ENCODE peak calls at places on chromosomes 13 and 19, in ten cellular contexts. One of them, this sample, is unnamed.

GRCh38 chr13:113647351-113648217 is 10.4 kb downstream of the ATP4B start:
- DNase-seq in lower lobe of right lung: peak
- DNase-seq in stimulated activated CD8-positive, alpha-beta memory T cell treated with anti-CD3 and anti-CD28 coated beads, Interleukin-4, amount 100 ng/mL, for 4 hours: no peak
- DNase-seq in amniotic epithelial cell: no peak
- DNase-seq in CD4-positive, CD25-positive, alpha-beta regulatory T cell: no peak
- DNase-seq in ELF-1: no peak
- DNase-seq in NCI-H1092 treated with DMSO at 0.1 percent for 48 hours: peak
- DNase-seq in right cardiac atrium: peak
- DNase-seq in SW 1271: peak
- DNase-seq in brain microvascular endothelial cell: no peak
- DNase-seq in this sample: peak

GRCh38 chr13:76992548-76993001 is 694 bp downstream of the CLN5 start:
- DNase-seq in lower lobe of right lung: no peak
- DNase-seq in stimulated activated CD8-positive, alpha-beta memory T cell treated with anti-CD3 and anti-CD28 coated beads, Interleukin-4, amount 100 ng/mL, for 4 hours: no peak
- DNase-seq in amniotic epithelial cell: peak
- DNase-seq in CD4-positive, CD25-positive, alpha-beta regulatory T cell: no peak
- DNase-seq in ELF-1: peak
- DNase-seq in NCI-H1092 treated with DMSO at 0.1 percent for 48 hours: peak
- DNase-seq in right cardiac atrium: no peak
- DNase-seq in SW 1271: no peak
- DNase-seq in brain microvascular endothelial cell: no peak
- DNase-seq in this sample: peak

GRCh38 chr19:28469544-28469943 is 743.4 kb downstream of the UQCRFS1 start:
- DNase-seq in lower lobe of right lung: no peak
- DNase-seq in stimulated activated CD8-positive, alpha-beta memory T cell treated with anti-CD3 and anti-CD28 coated beads, Interleukin-4, amount 100 ng/mL, for 4 hours: no peak
- DNase-seq in amniotic epithelial cell: no peak
- DNase-seq in CD4-positive, CD25-positive, alpha-beta regulatory T cell: no peak
- DNase-seq in ELF-1: no peak
- DNase-seq in NCI-H1092 treated with DMSO at 0.1 percent for 48 hours: no peak
- DNase-seq in right cardiac atrium: no peak
- DNase-seq in SW 1271: no peak
- DNase-seq in brain microvascular endothelial cell: no peak
- DNase-seq in this sample: no peak

GRCh38 chr19:40235238-40236025 is 8.9 kb upstream of the CCNP start:
- DNase-seq in lower lobe of right lung: peak
- DNase-seq in stimulated activated CD8-positive, alpha-beta memory T cell treated with anti-CD3 and anti-CD28 coated beads, Interleukin-4, amount 100 ng/mL, for 4 hours: no peak
- DNase-seq in amniotic epithelial cell: no peak
- DNase-seq in CD4-positive, CD25-positive, alpha-beta regulatory T cell: no peak
- DNase-seq in ELF-1: peak
- DNase-seq in NCI-H1092 treated with DMSO at 0.1 percent for 48 hours: no peak
- DNase-seq in right cardiac atrium: no peak
- DNase-seq in SW 1271: no peak
- DNase-seq in brain microvascular endothelial cell: no peak
- DNase-seq in this sample: no peak

GRCh38 chr13:66530686-66531085 is 699.5 kb downstream of the PCDH9 start:
- DNase-seq in lower lobe of right lung: no peak
- DNase-seq in stimulated activated CD8-positive, alpha-beta memory T cell treated with anti-CD3 and anti-CD28 coated beads, Interleukin-4, amount 100 ng/mL, for 4 hours: no peak
- DNase-seq in amniotic epithelial cell: no peak
- DNase-seq in CD4-positive, CD25-positive, alpha-beta regulatory T cell: no peak
- DNase-seq in ELF-1: no peak
- DNase-seq in NCI-H1092 treated with DMSO at 0.1 percent for 48 hours: no peak
- DNase-seq in right cardiac atrium: no peak
- DNase-seq in SW 1271: no peak
- DNase-seq in brain microvascular endothelial cell: no peak
- DNase-seq in this sample: no peak

GRCh38 chr19:30862876-30863275 is 486.4 kb downstream of the TSHZ3 start:
- DNase-seq in lower lobe of right lung: no peak
- DNase-seq in stimulated activated CD8-positive, alpha-beta memory T cell treated with anti-CD3 and anti-CD28 coated beads, Interleukin-4, amount 100 ng/mL, for 4 hours: no peak
- DNase-seq in amniotic epithelial cell: no peak
- DNase-seq in CD4-positive, CD25-positive, alpha-beta regulatory T cell: no peak
- DNase-seq in ELF-1: no peak
- DNase-seq in NCI-H1092 treated with DMSO at 0.1 percent for 48 hours: no peak
- DNase-seq in right cardiac atrium: no peak
- DNase-seq in SW 1271: no peak
- DNase-seq in brain microvascular endothelial cell: no peak
- DNase-seq in this sample: no peak

GRCh38 chr19:50793558-50794065 is 3.4 kb downstream of the ACP4 start:
- DNase-seq in lower lobe of right lung: no peak
- DNase-seq in stimulated activated CD8-positive, alpha-beta memory T cell treated with anti-CD3 and anti-CD28 coated beads, Interleukin-4, amount 100 ng/mL, for 4 hours: no peak
- DNase-seq in amniotic epithelial cell: no peak
- DNase-seq in CD4-positive, CD25-positive, alpha-beta regulatory T cell: no peak
- DNase-seq in ELF-1: no peak
- DNase-seq in NCI-H1092 treated with DMSO at 0.1 percent for 48 hours: no peak
- DNase-seq in right cardiac atrium: no peak
- DNase-seq in SW 1271: no peak
- DNase-seq in brain microvascular endothelial cell: no peak
- DNase-seq in this sample: no peak

GRCh38 chr19:40717325-40717879 is 490 bp downstream of the ITPKC start:
- DNase-seq in lower lobe of right lung: no peak
- DNase-seq in stimulated activated CD8-positive, alpha-beta memory T cell treated with anti-CD3 and anti-CD28 coated beads, Interleukin-4, amount 100 ng/mL, for 4 hours: no peak
- DNase-seq in amniotic epithelial cell: peak
- DNase-seq in CD4-positive, CD25-positive, alpha-beta regulatory T cell: peak
- DNase-seq in ELF-1: peak
- DNase-seq in NCI-H1092 treated with DMSO at 0.1 percent for 48 hours: no peak
- DNase-seq in right cardiac atrium: no peak
- DNase-seq in SW 1271: peak
- DNase-seq in brain microvascular endothelial cell: peak
- DNase-seq in this sample: no peak

GRCh38 chr13:42272776-42273175 is 824 bp downstream of the AKAP11 start:
- DNase-seq in lower lobe of right lung: no peak
- DNase-seq in stimulated activated CD8-positive, alpha-beta memory T cell treated with anti-CD3 and anti-CD28 coated beads, Interleukin-4, amount 100 ng/mL, for 4 hours: no peak
- DNase-seq in amniotic epithelial cell: no peak
- DNase-seq in CD4-positive, CD25-positive, alpha-beta regulatory T cell: peak
- DNase-seq in ELF-1: no peak
- DNase-seq in NCI-H1092 treated with DMSO at 0.1 percent for 48 hours: peak
- DNase-seq in right cardiac atrium: no peak
- DNase-seq in SW 1271: no peak
- DNase-seq in brain microvascular endothelial cell: no peak
- DNase-seq in this sample: no peak

GRCh38 chr19:49261602-49262001 is 63.4 kb downstream of the SLC6A16 start:
- DNase-seq in lower lobe of right lung: no peak
- DNase-seq in stimulated activated CD8-positive, alpha-beta memory T cell treated with anti-CD3 and anti-CD28 coated beads, Interleukin-4, amount 100 ng/mL, for 4 hours: no peak
- DNase-seq in amniotic epithelial cell: no peak
- DNase-seq in CD4-positive, CD25-positive, alpha-beta regulatory T cell: no peak
- DNase-seq in ELF-1: no peak
- DNase-seq in NCI-H1092 treated with DMSO at 0.1 percent for 48 hours: no peak
- DNase-seq in right cardiac atrium: no peak
- DNase-seq in SW 1271: no peak
- DNase-seq in brain microvascular endothelial cell: no peak
- DNase-seq in this sample: peak

GRCh38 chr13:97359181-97360057 is 74.5 kb upstream of the RAP2A start:
- DNase-seq in lower lobe of right lung: no peak
- DNase-seq in stimulated activated CD8-positive, alpha-beta memory T cell treated with anti-CD3 and anti-CD28 coated beads, Interleukin-4, amount 100 ng/mL, for 4 hours: no peak
- DNase-seq in amniotic epithelial cell: peak
- DNase-seq in CD4-positive, CD25-positive, alpha-beta regulatory T cell: peak
- DNase-seq in ELF-1: peak
- DNase-seq in NCI-H1092 treated with DMSO at 0.1 percent for 48 hours: peak
- DNase-seq in right cardiac atrium: no peak
- DNase-seq in SW 1271: peak
- DNase-seq in brain microvascular endothelial cell: peak
- DNase-seq in this sample: peak

GRCh38 chr13:29805994-29806748 is 44.2 kb downstream of the UBL3 start:
- DNase-seq in lower lobe of right lung: no peak
- DNase-seq in stimulated activated CD8-positive, alpha-beta memory T cell treated with anti-CD3 and anti-CD28 coated beads, Interleukin-4, amount 100 ng/mL, for 4 hours: no peak
- DNase-seq in amniotic epithelial cell: no peak
- DNase-seq in CD4-positive, CD25-positive, alpha-beta regulatory T cell: no peak
- DNase-seq in ELF-1: no peak
- DNase-seq in NCI-H1092 treated with DMSO at 0.1 percent for 48 hours: no peak
- DNase-seq in right cardiac atrium: no peak
- DNase-seq in SW 1271: no peak
- DNase-seq in brain microvascular endothelial cell: no peak
- DNase-seq in this sample: no peak

GRCh38 chr13:86792153-86792651 is 879.0 kb upstream of the SLITRK5 start:
- DNase-seq in lower lobe of right lung: peak
- DNase-seq in stimulated activated CD8-positive, alpha-beta memory T cell treated with anti-CD3 and anti-CD28 coated beads, Interleukin-4, amount 100 ng/mL, for 4 hours: no peak
- DNase-seq in amniotic epithelial cell: no peak
- DNase-seq in CD4-positive, CD25-positive, alpha-beta regulatory T cell: no peak
- DNase-seq in ELF-1: peak
- DNase-seq in NCI-H1092 treated with DMSO at 0.1 percent for 48 hours: no peak
- DNase-seq in right cardiac atrium: no peak
- DNase-seq in SW 1271: no peak
- DNase-seq in brain microvascular endothelial cell: no peak
- DNase-seq in this sample: no peak

GRCh38 chr19:13014101-13014920 is 19.0 kb downstream of the NFIX start:
- DNase-seq in lower lobe of right lung: no peak
- DNase-seq in stimulated activated CD8-positive, alpha-beta memory T cell treated with anti-CD3 and anti-CD28 coated beads, Interleukin-4, amount 100 ng/mL, for 4 hours: no peak
- DNase-seq in amniotic epithelial cell: no peak
- DNase-seq in CD4-positive, CD25-positive, alpha-beta regulatory T cell: no peak
- DNase-seq in ELF-1: peak
- DNase-seq in NCI-H1092 treated with DMSO at 0.1 percent for 48 hours: no peak
- DNase-seq in right cardiac atrium: no peak
- DNase-seq in SW 1271: no peak
- DNase-seq in brain microvascular endothelial cell: no peak
- DNase-seq in this sample: peak

GRCh38 chr19:19278315-19278714 is 5.2 kb upstream of the TM6SF2 start:
- DNase-seq in lower lobe of right lung: no peak
- DNase-seq in stimulated activated CD8-positive, alpha-beta memory T cell treated with anti-CD3 and anti-CD28 coated beads, Interleukin-4, amount 100 ng/mL, for 4 hours: no peak
- DNase-seq in amniotic epithelial cell: no peak
- DNase-seq in CD4-positive, CD25-positive, alpha-beta regulatory T cell: no peak
- DNase-seq in ELF-1: no peak
- DNase-seq in NCI-H1092 treated with DMSO at 0.1 percent for 48 hours: peak
- DNase-seq in right cardiac atrium: no peak
- DNase-seq in SW 1271: no peak
- DNase-seq in brain microvascular endothelial cell: no peak
- DNase-seq in this sample: no peak

GRCh38 chr19:41325947-41326706 is 16.2 kb downstream of the CCDC97 start:
- DNase-seq in lower lobe of right lung: no peak
- DNase-seq in stimulated activated CD8-positive, alpha-beta memory T cell treated with anti-CD3 and anti-CD28 coated beads, Interleukin-4, amount 100 ng/mL, for 4 hours: no peak
- DNase-seq in amniotic epithelial cell: peak
- DNase-seq in CD4-positive, CD25-positive, alpha-beta regulatory T cell: peak
- DNase-seq in ELF-1: peak
- DNase-seq in NCI-H1092 treated with DMSO at 0.1 percent for 48 hours: peak
- DNase-seq in right cardiac atrium: no peak
- DNase-seq in SW 1271: no peak
- DNase-seq in brain microvascular endothelial cell: peak
- DNase-seq in this sample: peak

GRCh38 chr13:101309014-101309619 is 107.2 kb downstream of the NALCN start:
- DNase-seq in lower lobe of right lung: no peak
- DNase-seq in stimulated activated CD8-positive, alpha-beta memory T cell treated with anti-CD3 and anti-CD28 coated beads, Interleukin-4, amount 100 ng/mL, for 4 hours: no peak
- DNase-seq in amniotic epithelial cell: peak
- DNase-seq in CD4-positive, CD25-positive, alpha-beta regulatory T cell: no peak
- DNase-seq in ELF-1: no peak
- DNase-seq in NCI-H1092 treated with DMSO at 0.1 percent for 48 hours: no peak
- DNase-seq in right cardiac atrium: no peak
- DNase-seq in SW 1271: no peak
- DNase-seq in brain microvascular endothelial cell: peak
- DNase-seq in this sample: peak

GRCh38 chr19:7505288-7505681 is 10.6 kb upstream of the ZNF358 start:
- DNase-seq in lower lobe of right lung: no peak
- DNase-seq in stimulated activated CD8-positive, alpha-beta memory T cell treated with anti-CD3 and anti-CD28 coated beads, Interleukin-4, amount 100 ng/mL, for 4 hours: no peak
- DNase-seq in amniotic epithelial cell: no peak
- DNase-seq in CD4-positive, CD25-positive, alpha-beta regulatory T cell: no peak
- DNase-seq in ELF-1: no peak
- DNase-seq in NCI-H1092 treated with DMSO at 0.1 percent for 48 hours: no peak
- DNase-seq in right cardiac atrium: no peak
- DNase-seq in SW 1271: no peak
- DNase-seq in brain microvascular endothelial cell: no peak
- DNase-seq in this sample: no peak

GRCh38 chr19:10712041-10712440 is 5.8 kb upstream of the DNM2 start:
- DNase-seq in lower lobe of right lung: no peak
- DNase-seq in stimulated activated CD8-positive, alpha-beta memory T cell treated with anti-CD3 and anti-CD28 coated beads, Interleukin-4, amount 100 ng/mL, for 4 hours: no peak
- DNase-seq in amniotic epithelial cell: no peak
- DNase-seq in CD4-positive, CD25-positive, alpha-beta regulatory T cell: no peak
- DNase-seq in ELF-1: no peak
- DNase-seq in NCI-H1092 treated with DMSO at 0.1 percent for 48 hours: no peak
- DNase-seq in right cardiac atrium: no peak
- DNase-seq in SW 1271: no peak
- DNase-seq in brain microvascular endothelial cell: no peak
- DNase-seq in this sample: no peak

GRCh38 chr13:96779691-96780090 is 214.6 kb downstream of the OXGR1 start:
- DNase-seq in lower lobe of right lung: no peak
- DNase-seq in stimulated activated CD8-positive, alpha-beta memory T cell treated with anti-CD3 and anti-CD28 coated beads, Interleukin-4, amount 100 ng/mL, for 4 hours: no peak
- DNase-seq in amniotic epithelial cell: no peak
- DNase-seq in CD4-positive, CD25-positive, alpha-beta regulatory T cell: no peak
- DNase-seq in ELF-1: no peak
- DNase-seq in NCI-H1092 treated with DMSO at 0.1 percent for 48 hours: no peak
- DNase-seq in right cardiac atrium: no peak
- DNase-seq in SW 1271: no peak
- DNase-seq in brain microvascular endothelial cell: no peak
- DNase-seq in this sample: no peak

GRCh38 chr13:46655727-46656180 is 102.8 kb downstream of the LRCH1 start:
- DNase-seq in lower lobe of right lung: no peak
- DNase-seq in stimulated activated CD8-positive, alpha-beta memory T cell treated with anti-CD3 and anti-CD28 coated beads, Interleukin-4, amount 100 ng/mL, for 4 hours: no peak
- DNase-seq in amniotic epithelial cell: no peak
- DNase-seq in CD4-positive, CD25-positive, alpha-beta regulatory T cell: no peak
- DNase-seq in ELF-1: peak
- DNase-seq in NCI-H1092 treated with DMSO at 0.1 percent for 48 hours: no peak
- DNase-seq in right cardiac atrium: no peak
- DNase-seq in SW 1271: no peak
- DNase-seq in brain microvascular endothelial cell: no peak
- DNase-seq in this sample: no peak

GRCh38 chr19:49438261-49438660 is 3.1 kb downstream of the SLC17A7 start:
- DNase-seq in lower lobe of right lung: no peak
- DNase-seq in stimulated activated CD8-positive, alpha-beta memory T cell treated with anti-CD3 and anti-CD28 coated beads, Interleukin-4, amount 100 ng/mL, for 4 hours: no peak
- DNase-seq in amniotic epithelial cell: no peak
- DNase-seq in CD4-positive, CD25-positive, alpha-beta regulatory T cell: no peak
- DNase-seq in ELF-1: no peak
- DNase-seq in NCI-H1092 treated with DMSO at 0.1 percent for 48 hours: no peak
- DNase-seq in right cardiac atrium: no peak
- DNase-seq in SW 1271: no peak
- DNase-seq in brain microvascular endothelial cell: no peak
- DNase-seq in this sample: no peak